ENCODE peak calls at places on chromosome 9, in nine cellular contexts. O, F, M, Y, B, X, E, I and U are unnamed samples.

GRCh38 chr9:118183571-118183970 is 479.4 kb downstream of the TLR4 start:
- DNase-seq in E (no peak), B (peak), M (no peak), F (no peak), I (no peak), X (no peak), O (no peak), Y (no peak), U (no peak)

GRCh38 chr9:14323083-14323968 is 9.4 kb upstream of the NFIB start:
- DNase-seq in O (no peak), X (no peak), E (no peak), F (no peak), B (no peak), I (no peak), M (no peak), Y (no peak), U (no peak)

GRCh38 chr9:13128266-13128825 is 151.1 kb downstream of the MPDZ start:
- DNase-seq in Y (no peak), M (no peak), X (peak), E (no peak), F (no peak), O (no peak), B (no peak), I (no peak), U (no peak)

GRCh38 chr9:69204869-69205268 is 30.8 kb downstream of the TJP2 start:
- DNase-seq in F (no peak), Y (no peak), M (no peak), O (no peak), X (peak), E (no peak), B (peak), I (no peak), U (no peak)

GRCh38 chr9:133031496-133031911 is 707 bp downstream of the GTF3C5 start:
- DNase-seq in M (no peak), F (peak), E (no peak), O (no peak), X (no peak), I (no peak), B (no peak), Y (peak), U (no peak)

GRCh38 chr9:105405514-105406131 is 42.2 kb upstream of the FSD1L start:
- DNase-seq in Y (peak), X (no peak), I (no peak), O (peak), F (no peak), B (peak), E (no peak), M (peak), U (no peak)

GRCh38 chr9:123375725-123376132 is 19.7 kb downstream of the CRB2 start:
- DNase-seq in E (peak), Y (peak), M (no peak), O (no peak), I (no peak), B (peak), F (no peak), X (peak), U (no peak)

GRCh38 chr9:68507098-68507795 is 33.4 kb downstream of the TMEM252 start:
- DNase-seq in B (no peak), F (peak), X (peak), I (no peak), E (no peak), M (peak), Y (no peak), O (no peak), U (no peak)

GRCh38 chr9:79741381-79741780 is 169.6 kb downstream of the TLE4 start:
- DNase-seq in O (no peak), B (no peak), Y (no peak), M (no peak), F (no peak), X (no peak), I (no peak), E (no peak), U (no peak)

GRCh38 chr9:89722712-89723111 is 117.9 kb downstream of the GADD45G start:
- DNase-seq in B (no peak), M (no peak), X (no peak), Y (no peak), E (no peak), I (peak), F (no peak), O (no peak), U (no peak)

GRCh38 chr9:114177423-114178064 is 22.2 kb downstream of the COL27A1 start:
- DNase-seq in M (no peak), E (peak), X (peak), Y (no peak), F (no peak), O (no peak), I (no peak), B (peak), U (no peak)

GRCh38 chr9:136527721-136528710 is 17.8 kb downstream of the NOTCH1 start:
- DNase-seq in B (no peak), X (no peak), M (no peak), E (peak), I (no peak), F (no peak), Y (no peak), O (no peak), U (no peak)
- H3K27ac ChIP-seq in B (no peak), X (no peak), M (no peak), E (no peak), I (no peak), F (peak), Y (no peak), O (no peak), U (no peak)

GRCh38 chr9:92407818-92408217 is 3.4 kb upstream of the OGN start:
- DNase-seq in E (no peak), O (no peak), X (no peak), B (no peak), Y (no peak), F (no peak), M (no peak), I (no peak), U (no peak)
- H3K27ac ChIP-seq in E (no peak), O (no peak), X (no peak), B (no peak), Y (no peak), F (no peak), M (no peak), I (no peak), U (no peak)

DNA sequence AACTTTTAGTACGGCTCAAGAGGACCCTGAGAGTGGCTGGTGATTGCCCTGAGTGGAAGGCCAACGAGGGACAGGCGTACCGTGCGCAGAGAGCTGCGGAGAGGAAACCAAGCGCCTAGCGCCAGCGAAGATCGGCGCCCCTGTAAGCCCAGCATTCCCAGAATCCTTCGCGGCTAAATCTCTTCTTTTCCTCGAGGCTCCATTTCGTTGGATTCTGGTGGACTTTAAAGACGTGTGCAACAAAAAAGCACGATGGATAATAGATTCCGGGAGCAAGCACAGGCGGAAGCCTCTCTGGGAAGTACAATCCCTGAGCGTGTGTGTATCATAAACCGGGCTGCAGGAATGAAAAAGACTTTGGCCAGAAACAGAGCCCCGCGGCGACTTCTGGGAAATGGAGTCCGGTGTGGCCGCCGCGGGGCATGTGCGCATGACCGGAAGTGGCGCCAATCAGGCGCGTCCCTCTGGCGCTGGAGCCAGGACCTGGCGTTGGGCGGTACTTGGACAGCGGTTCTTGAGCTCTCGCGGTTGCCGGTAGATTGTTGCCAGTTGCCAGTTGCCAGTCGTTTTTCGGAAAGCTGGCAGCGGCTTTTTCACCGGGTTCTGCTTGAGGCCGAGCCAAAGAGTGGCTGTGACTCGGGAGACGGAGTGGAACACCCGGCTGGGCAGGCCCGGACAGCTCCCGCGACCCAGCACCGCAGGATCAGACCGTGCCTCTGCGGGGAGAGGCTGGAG is at the start of gene ZNF79:
- DNase-seq in Y (peak), E (peak), M (peak), B (peak), I (peak), F (peak), O (peak), X (peak), U (peak)
- H3K27ac ChIP-seq in Y (peak), E (peak), M (peak), B (peak), I (peak), F (peak), O (peak), X (peak), U (peak)

DNA sequence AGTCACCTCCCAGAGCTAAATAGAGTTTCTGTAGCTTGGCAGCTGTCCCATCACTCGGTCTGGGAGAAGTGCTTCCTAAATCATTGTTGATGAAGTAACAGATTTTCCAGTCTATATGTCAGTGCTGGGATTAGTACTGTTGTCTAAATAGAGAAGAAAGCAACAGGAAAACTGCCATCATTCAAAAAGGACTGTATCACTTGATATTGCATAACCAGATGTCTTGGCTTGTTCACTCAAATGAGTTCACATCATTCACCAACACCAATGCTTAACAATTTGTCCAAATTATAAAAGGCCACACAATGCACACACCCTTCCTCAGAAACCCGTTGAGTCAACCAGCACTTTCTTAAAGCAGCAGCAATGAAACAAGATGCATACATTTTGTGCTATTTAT is 26.1 kb downstream of the PTPN3 start:
- DNase-seq in Y (no peak), I (no peak), F (no peak), E (no peak), O (no peak), M (no peak), X (no peak), B (no peak), U (no peak)
- H3K27ac ChIP-seq in Y (no peak), I (no peak), F (no peak), E (no peak), O (no peak), M (no peak), X (no peak), B (no peak), U (peak)

GRCh38 chr9:76302543-76302942 is 91.7 kb downstream of the RFK start:
- DNase-seq in O (no peak), Y (no peak), M (no peak), I (no peak), X (no peak), F (no peak), B (no peak), E (no peak), U (no peak)

GRCh38 chr9:76296561-76297276 is 97.5 kb downstream of the RFK start:
- DNase-seq in E (peak), M (no peak), F (no peak), X (no peak), I (no peak), O (no peak), Y (no peak), B (no peak), U (no peak)

GRCh38 chr9:76298497-76299144 is 95.6 kb downstream of the RFK start:
- DNase-seq in M (no peak), F (no peak), Y (no peak), B (peak), E (peak), X (no peak), O (no peak), I (no peak), U (no peak)

GRCh38 chr9:76294301-76294700 is 99.9 kb downstream of the RFK start:
- DNase-seq in I (no peak), Y (no peak), M (no peak), B (no peak), F (no peak), O (no peak), E (no peak), X (no peak), U (no peak)

GRCh38 chr9:76297721-76298239 is 96.4 kb downstream of the RFK start:
- DNase-seq in O (no peak), X (peak), F (no peak), Y (peak), E (peak), I (peak), B (peak), M (no peak), U (no peak)
- H3K27ac ChIP-seq in O (no peak), X (no peak), F (no peak), Y (no peak), E (no peak), I (peak), B (no peak), M (no peak), U (no peak)